ENCODE peak calls at places on chromosomes 6 and 20, in nine cellular contexts. One of them, this sample, is unnamed. For H3K36me3, the result is how much of the 10 kb centered on the place peaks cover.

GRCh38 chr6:127459231-127459641 is at the start of gene KIAA0408:
- DNase-seq in adipocyte: peak
- DNase-seq in endodermal cell: peak
- DNase-seq in brain microvascular endothelial cell: peak
- DNase-seq in GM12878: no peak
- DNase-seq in CD4-positive, CD25-positive, alpha-beta regulatory T cell: no peak
- DNase-seq in tibial artery: peak
- DNase-seq in CD4-positive, alpha-beta memory T cell: no peak
- DNase-seq in effector memory CD4-positive, alpha-beta T cell: no peak
- DNase-seq in this sample: no peak

GRCh38 chr6:48069280-48069679 is 41.7 kb downstream of the PTCHD4 start:
- DNase-seq in adipocyte: peak
- DNase-seq in endodermal cell: peak
- DNase-seq in brain microvascular endothelial cell: no peak
- DNase-seq in GM12878: no peak
- DNase-seq in CD4-positive, CD25-positive, alpha-beta regulatory T cell: no peak
- DNase-seq in tibial artery: no peak
- DNase-seq in CD4-positive, alpha-beta memory T cell: no peak
- DNase-seq in effector memory CD4-positive, alpha-beta T cell: no peak
- DNase-seq in this sample: no peak

GRCh38 chr6:137832110-137832509 is 34.9 kb upstream of the TNFAIP3 start:
- DNase-seq in adipocyte: peak
- DNase-seq in endodermal cell: no peak
- DNase-seq in brain microvascular endothelial cell: peak
- DNase-seq in GM12878: no peak
- DNase-seq in CD4-positive, CD25-positive, alpha-beta regulatory T cell: no peak
- DNase-seq in tibial artery: no peak
- DNase-seq in CD4-positive, alpha-beta memory T cell: no peak
- DNase-seq in effector memory CD4-positive, alpha-beta T cell: no peak
- DNase-seq in this sample: no peak

GRCh38 chr6:18506387-18507017 is 119.4 kb downstream of the RNF144B start:
- DNase-seq in adipocyte: no peak
- DNase-seq in endodermal cell: no peak
- DNase-seq in brain microvascular endothelial cell: peak
- DNase-seq in GM12878: no peak
- DNase-seq in CD4-positive, CD25-positive, alpha-beta regulatory T cell: no peak
- DNase-seq in tibial artery: no peak
- DNase-seq in CD4-positive, alpha-beta memory T cell: no peak
- DNase-seq in effector memory CD4-positive, alpha-beta T cell: no peak
- DNase-seq in this sample: no peak

GRCh38 chr6:85997206-85997605 is 354.5 kb upstream of the SYNCRIP start:
- DNase-seq in adipocyte: no peak
- DNase-seq in endodermal cell: no peak
- DNase-seq in brain microvascular endothelial cell: no peak
- DNase-seq in GM12878: no peak
- DNase-seq in CD4-positive, CD25-positive, alpha-beta regulatory T cell: no peak
- DNase-seq in tibial artery: no peak
- DNase-seq in CD4-positive, alpha-beta memory T cell: no peak
- DNase-seq in effector memory CD4-positive, alpha-beta T cell: no peak
- DNase-seq in this sample: no peak

GRCh38 chr6:73515204-73516101 is 5.4 kb downstream of the EEF1A1 start:
- DNase-seq in adipocyte: peak
- DNase-seq in endodermal cell: peak
- DNase-seq in brain microvascular endothelial cell: no peak
- DNase-seq in GM12878: no peak
- DNase-seq in CD4-positive, CD25-positive, alpha-beta regulatory T cell: peak
- DNase-seq in tibial artery: peak
- DNase-seq in CD4-positive, alpha-beta memory T cell: peak
- DNase-seq in effector memory CD4-positive, alpha-beta T cell: no peak
- DNase-seq in this sample: peak

GRCh38 chr6:128742900-128743299 is 140.0 kb upstream of the LAMA2 start:
- DNase-seq in adipocyte: no peak
- DNase-seq in endodermal cell: no peak
- DNase-seq in brain microvascular endothelial cell: no peak
- DNase-seq in GM12878: no peak
- DNase-seq in CD4-positive, CD25-positive, alpha-beta regulatory T cell: no peak
- DNase-seq in tibial artery: no peak
- DNase-seq in CD4-positive, alpha-beta memory T cell: no peak
- DNase-seq in effector memory CD4-positive, alpha-beta T cell: no peak
- DNase-seq in this sample: no peak

GRCh38 chr6:57162516-57162915 is 9.6 kb upstream of the BAG2 start:
- DNase-seq in adipocyte: peak
- DNase-seq in endodermal cell: no peak
- DNase-seq in brain microvascular endothelial cell: no peak
- DNase-seq in GM12878: no peak
- DNase-seq in CD4-positive, CD25-positive, alpha-beta regulatory T cell: no peak
- DNase-seq in tibial artery: no peak
- DNase-seq in CD4-positive, alpha-beta memory T cell: no peak
- DNase-seq in effector memory CD4-positive, alpha-beta T cell: no peak
- DNase-seq in this sample: no peak

GRCh38 chr6:24307881-24308280 is 50.0 kb downstream of the DCDC2 start:
- DNase-seq in adipocyte: no peak
- DNase-seq in endodermal cell: no peak
- DNase-seq in brain microvascular endothelial cell: peak
- DNase-seq in GM12878: no peak
- DNase-seq in CD4-positive, CD25-positive, alpha-beta regulatory T cell: no peak
- DNase-seq in tibial artery: no peak
- DNase-seq in CD4-positive, alpha-beta memory T cell: no peak
- DNase-seq in effector memory CD4-positive, alpha-beta T cell: no peak
- DNase-seq in this sample: no peak

GRCh38 chr20:57394087-57395082 is 3.2 kb downstream of the RBM38 start:
- DNase-seq in adipocyte: no peak
- DNase-seq in endodermal cell: no peak
- DNase-seq in brain microvascular endothelial cell: no peak
- DNase-seq in GM12878: no peak
- DNase-seq in CD4-positive, CD25-positive, alpha-beta regulatory T cell: no peak
- DNase-seq in tibial artery: no peak
- DNase-seq in CD4-positive, alpha-beta memory T cell: no peak
- DNase-seq in effector memory CD4-positive, alpha-beta T cell: no peak
- DNase-seq in this sample: peak
- H3K36me3 ChIP-seq in adipocyte: under half
- H3K36me3 ChIP-seq in endodermal cell: under half
- H3K36me3 ChIP-seq in brain microvascular endothelial cell: under half
- H3K36me3 ChIP-seq in GM12878: under half
- H3K36me3 ChIP-seq in CD4-positive, CD25-positive, alpha-beta regulatory T cell: under half
- H3K36me3 ChIP-seq in tibial artery: under half
- H3K36me3 ChIP-seq in CD4-positive, alpha-beta memory T cell: under half
- H3K36me3 ChIP-seq in effector memory CD4-positive, alpha-beta T cell: under half
- H3K36me3 ChIP-seq in this sample: under half

DNA sequence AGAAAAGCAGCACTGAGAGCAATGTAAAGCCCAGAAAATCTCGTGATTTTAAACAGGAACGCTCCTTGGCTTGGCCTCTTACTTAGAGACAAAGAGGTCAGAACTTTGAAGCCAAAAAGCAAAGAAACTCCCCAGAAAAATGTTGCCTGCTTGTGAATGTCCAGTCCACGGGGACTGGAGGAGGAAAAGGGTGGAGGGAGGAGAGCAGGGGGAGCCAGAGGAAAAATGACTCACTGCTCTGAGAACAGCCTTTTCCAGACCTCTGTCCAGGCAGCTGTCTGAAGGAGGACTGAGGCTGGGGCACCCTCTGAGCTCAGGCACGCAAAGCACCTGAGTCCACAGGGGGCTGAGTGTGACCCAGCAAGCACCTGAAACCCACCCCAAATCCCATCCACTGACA is 64.7 kb downstream of the TRAM2 start:
- DNase-seq in adipocyte: peak
- DNase-seq in endodermal cell: no peak
- DNase-seq in brain microvascular endothelial cell: peak
- DNase-seq in GM12878: no peak
- DNase-seq in CD4-positive, CD25-positive, alpha-beta regulatory T cell: no peak
- DNase-seq in tibial artery: peak
- DNase-seq in CD4-positive, alpha-beta memory T cell: no peak
- DNase-seq in effector memory CD4-positive, alpha-beta T cell: no peak
- DNase-seq in this sample: no peak
- H3K36me3 ChIP-seq in adipocyte: half or more
- H3K36me3 ChIP-seq in endodermal cell: under half
- H3K36me3 ChIP-seq in brain microvascular endothelial cell: half or more
- H3K36me3 ChIP-seq in GM12878: under half
- H3K36me3 ChIP-seq in CD4-positive, CD25-positive, alpha-beta regulatory T cell: under half
- H3K36me3 ChIP-seq in tibial artery: under half
- H3K36me3 ChIP-seq in CD4-positive, alpha-beta memory T cell: under half
- H3K36me3 ChIP-seq in effector memory CD4-positive, alpha-beta T cell: under half
- H3K36me3 ChIP-seq in this sample: under half

GRCh38 chr6:170532867-170533488 is 20.1 kb downstream of the PSMB1 start:
- DNase-seq in adipocyte: no peak
- DNase-seq in endodermal cell: no peak
- DNase-seq in brain microvascular endothelial cell: no peak
- DNase-seq in GM12878: no peak
- DNase-seq in CD4-positive, CD25-positive, alpha-beta regulatory T cell: no peak
- DNase-seq in tibial artery: no peak
- DNase-seq in CD4-positive, alpha-beta memory T cell: no peak
- DNase-seq in effector memory CD4-positive, alpha-beta T cell: no peak
- DNase-seq in this sample: no peak
- H3K36me3 ChIP-seq in adipocyte: half or more
- H3K36me3 ChIP-seq in endodermal cell: half or more
- H3K36me3 ChIP-seq in brain microvascular endothelial cell: under half
- H3K36me3 ChIP-seq in GM12878: under half
- H3K36me3 ChIP-seq in CD4-positive, CD25-positive, alpha-beta regulatory T cell: half or more
- H3K36me3 ChIP-seq in tibial artery: half or more
- H3K36me3 ChIP-seq in CD4-positive, alpha-beta memory T cell: under half
- H3K36me3 ChIP-seq in effector memory CD4-positive, alpha-beta T cell: under half
- H3K36me3 ChIP-seq in this sample: under half

DNA sequence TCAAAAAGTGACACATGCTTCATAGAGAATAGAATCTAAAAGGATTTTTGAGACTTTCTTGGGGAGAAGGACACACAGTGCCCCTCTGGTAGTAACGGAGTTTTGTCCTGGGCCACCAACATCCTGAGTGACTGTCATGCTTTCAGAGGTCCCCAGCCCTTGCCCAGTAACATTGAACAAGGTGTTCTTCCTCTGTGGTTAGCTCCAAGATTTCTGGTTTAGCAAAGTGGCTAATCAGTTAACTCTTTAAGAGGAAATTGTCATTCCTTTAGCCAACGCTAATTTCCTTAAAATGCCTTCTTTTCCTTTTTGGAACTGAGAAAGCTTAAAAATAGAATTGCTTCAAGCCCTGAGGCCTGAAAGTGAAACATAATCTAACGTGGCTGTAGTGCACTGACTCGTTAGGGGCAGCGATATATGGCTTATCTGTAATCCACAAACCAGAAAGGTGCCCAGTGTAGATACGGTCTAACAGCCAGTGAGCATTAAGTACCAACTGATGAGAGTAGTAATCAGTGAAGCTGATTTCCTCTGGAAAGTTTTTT is 7.8 kb downstream of the E2F3 start:
- DNase-seq in adipocyte: peak
- DNase-seq in endodermal cell: no peak
- DNase-seq in brain microvascular endothelial cell: no peak
- DNase-seq in GM12878: peak
- DNase-seq in CD4-positive, CD25-positive, alpha-beta regulatory T cell: no peak
- DNase-seq in tibial artery: no peak
- DNase-seq in CD4-positive, alpha-beta memory T cell: no peak
- DNase-seq in effector memory CD4-positive, alpha-beta T cell: no peak
- DNase-seq in this sample: no peak
- H3K36me3 ChIP-seq in adipocyte: under half
- H3K36me3 ChIP-seq in endodermal cell: half or more
- H3K36me3 ChIP-seq in brain microvascular endothelial cell: under half
- H3K36me3 ChIP-seq in GM12878: under half
- H3K36me3 ChIP-seq in CD4-positive, CD25-positive, alpha-beta regulatory T cell: under half
- H3K36me3 ChIP-seq in tibial artery: under half
- H3K36me3 ChIP-seq in CD4-positive, alpha-beta memory T cell: under half
- H3K36me3 ChIP-seq in effector memory CD4-positive, alpha-beta T cell: under half
- H3K36me3 ChIP-seq in this sample: under half

GRCh38 chr20:47678130-47678453 is 107.2 kb downstream of the SULF2 start:
- DNase-seq in adipocyte: no peak
- DNase-seq in endodermal cell: no peak
- DNase-seq in brain microvascular endothelial cell: no peak
- DNase-seq in GM12878: no peak
- DNase-seq in CD4-positive, CD25-positive, alpha-beta regulatory T cell: no peak
- DNase-seq in tibial artery: no peak
- DNase-seq in CD4-positive, alpha-beta memory T cell: no peak
- DNase-seq in effector memory CD4-positive, alpha-beta T cell: no peak
- DNase-seq in this sample: no peak

GRCh38 chr20:47680804-47681529 is 104.3 kb downstream of the SULF2 start:
- DNase-seq in adipocyte: no peak
- DNase-seq in endodermal cell: no peak
- DNase-seq in brain microvascular endothelial cell: peak
- DNase-seq in GM12878: no peak
- DNase-seq in CD4-positive, CD25-positive, alpha-beta regulatory T cell: no peak
- DNase-seq in tibial artery: no peak
- DNase-seq in CD4-positive, alpha-beta memory T cell: no peak
- DNase-seq in effector memory CD4-positive, alpha-beta T cell: no peak
- DNase-seq in this sample: no peak

GRCh38 chr20:47677314-47678129 is 107.8 kb downstream of the SULF2 start:
- DNase-seq in adipocyte: peak
- DNase-seq in endodermal cell: peak
- DNase-seq in brain microvascular endothelial cell: no peak
- DNase-seq in GM12878: no peak
- DNase-seq in CD4-positive, CD25-positive, alpha-beta regulatory T cell: peak
- DNase-seq in tibial artery: peak
- DNase-seq in CD4-positive, alpha-beta memory T cell: peak
- DNase-seq in effector memory CD4-positive, alpha-beta T cell: no peak
- DNase-seq in this sample: peak

GRCh38 chr20:47678536-47678935 is 106.7 kb downstream of the SULF2 start:
- DNase-seq in adipocyte: no peak
- DNase-seq in endodermal cell: no peak
- DNase-seq in brain microvascular endothelial cell: no peak
- DNase-seq in GM12878: no peak
- DNase-seq in CD4-positive, CD25-positive, alpha-beta regulatory T cell: no peak
- DNase-seq in tibial artery: no peak
- DNase-seq in CD4-positive, alpha-beta memory T cell: no peak
- DNase-seq in effector memory CD4-positive, alpha-beta T cell: no peak
- DNase-seq in this sample: no peak

DNA sequence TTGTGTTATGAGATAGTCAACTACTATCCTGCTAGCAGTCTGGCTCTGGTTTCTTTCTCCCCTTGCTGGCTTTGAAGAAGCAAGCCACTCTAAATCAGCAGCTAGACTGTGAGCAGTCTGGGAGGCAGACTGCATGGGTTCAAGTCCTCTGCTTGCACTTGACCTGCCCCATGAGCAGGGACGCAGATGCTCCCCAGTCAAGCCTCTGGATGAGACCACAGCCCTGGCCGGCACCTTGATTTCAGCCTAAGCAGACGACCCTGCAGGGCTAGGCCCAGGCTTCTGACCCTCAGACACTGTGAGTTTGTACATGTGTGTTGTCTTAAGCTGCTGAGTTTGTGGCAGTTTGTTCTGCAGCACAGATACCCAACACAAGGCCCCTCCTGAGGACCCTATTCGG is 105.8 kb downstream of the SULF2 start:
- DNase-seq in adipocyte: no peak
- DNase-seq in endodermal cell: no peak
- DNase-seq in brain microvascular endothelial cell: no peak
- DNase-seq in GM12878: no peak
- DNase-seq in CD4-positive, CD25-positive, alpha-beta regulatory T cell: no peak
- DNase-seq in tibial artery: no peak
- DNase-seq in CD4-positive, alpha-beta memory T cell: no peak
- DNase-seq in effector memory CD4-positive, alpha-beta T cell: no peak
- DNase-seq in this sample: peak
- H3K36me3 ChIP-seq in adipocyte: under half
- H3K36me3 ChIP-seq in endodermal cell: half or more
- H3K36me3 ChIP-seq in brain microvascular endothelial cell: under half
- H3K36me3 ChIP-seq in GM12878: under half
- H3K36me3 ChIP-seq in CD4-positive, CD25-positive, alpha-beta regulatory T cell: under half
- H3K36me3 ChIP-seq in tibial artery: under half
- H3K36me3 ChIP-seq in CD4-positive, alpha-beta memory T cell: under half
- H3K36me3 ChIP-seq in effector memory CD4-positive, alpha-beta T cell: under half
- H3K36me3 ChIP-seq in this sample: under half

This sample was measured in CD8-positive, alpha-beta memory T cell.